ENCODE peak calls at places on chromosomes 16 and 17, in five cellular contexts. One of them, this sample, is unnamed.

GRCh38 chr17:61260061-61260797 is 139.4 kb upstream of the TBX2 start:
- DNase-seq in cardiac muscle cell: peak; percentile 55
- DNase-seq in fibroblast of lung: no peak
- DNase-seq in osteoblast: no peak
- DNase-seq in OCI-LY7: no peak
- DNase-seq in this sample: no peak

GRCh38 chr16:72371307-72372081 is 199.5 kb upstream of the PMFBP1 start:
- DNase-seq in cardiac muscle cell: peak; percentile 35
- DNase-seq in fibroblast of lung: peak; percentile 72
- DNase-seq in osteoblast: peak; percentile 30
- DNase-seq in OCI-LY7: no peak
- DNase-seq in this sample: no peak

GRCh38 chr16:11258553-11259287 is 2.7 kb upstream of the SOCS1 start:
- DNase-seq in cardiac muscle cell: no peak
- DNase-seq in fibroblast of lung: no peak
- DNase-seq in osteoblast: peak; percentile 62
- DNase-seq in OCI-LY7: peak; percentile 66
- DNase-seq in this sample: no peak

GRCh38 chr16:12462690-12463646 is 340.7 kb downstream of the CPPED1 start:
- DNase-seq in cardiac muscle cell: no peak
- DNase-seq in fibroblast of lung: peak; percentile 85
- DNase-seq in osteoblast: no peak
- DNase-seq in OCI-LY7: no peak
- DNase-seq in this sample: no peak

GRCh38 chr17:39772987-39773664 is 35.4 kb downstream of the GRB7 start:
- DNase-seq in cardiac muscle cell: no peak
- DNase-seq in fibroblast of lung: no peak
- DNase-seq in osteoblast: no peak
- DNase-seq in OCI-LY7: no peak
- DNase-seq in this sample: no peak

GRCh38 chr17:28145348-28145747 is 102.9 kb downstream of the NLK start:
- DNase-seq in cardiac muscle cell: no peak
- DNase-seq in fibroblast of lung: peak; percentile 61
- DNase-seq in osteoblast: peak; percentile 19
- DNase-seq in OCI-LY7: no peak
- DNase-seq in this sample: no peak

GRCh38 chr16:30786115-30786935 is 680 bp downstream of the ZNF629 start:
- DNase-seq in cardiac muscle cell: peak; percentile 70
- DNase-seq in fibroblast of lung: peak; percentile 60
- DNase-seq in osteoblast: peak; percentile 100
- DNase-seq in OCI-LY7: no peak
- DNase-seq in this sample: no peak

GRCh38 chr17:27494192-27495091 is 38.2 kb downstream of the KSR1 start:
- DNase-seq in cardiac muscle cell: peak; percentile 51
- DNase-seq in fibroblast of lung: peak; percentile 57
- DNase-seq in osteoblast: no peak
- DNase-seq in OCI-LY7: no peak
- DNase-seq in this sample: peak; percentile 91

GRCh38 chr17:42112552-42113176 is at the start of gene DHX58:
- DNase-seq in cardiac muscle cell: no peak
- DNase-seq in fibroblast of lung: peak; percentile 61
- DNase-seq in osteoblast: peak; percentile 99
- DNase-seq in OCI-LY7: peak; percentile 95
- DNase-seq in this sample: peak; percentile 39

GRCh38 chr16:29825145-29826044 is 5.1 kb downstream of the MVP start:
- DNase-seq in cardiac muscle cell: no peak
- DNase-seq in fibroblast of lung: peak; percentile 91
- DNase-seq in osteoblast: peak; percentile 94
- DNase-seq in OCI-LY7: no peak
- DNase-seq in this sample: no peak

DNA sequence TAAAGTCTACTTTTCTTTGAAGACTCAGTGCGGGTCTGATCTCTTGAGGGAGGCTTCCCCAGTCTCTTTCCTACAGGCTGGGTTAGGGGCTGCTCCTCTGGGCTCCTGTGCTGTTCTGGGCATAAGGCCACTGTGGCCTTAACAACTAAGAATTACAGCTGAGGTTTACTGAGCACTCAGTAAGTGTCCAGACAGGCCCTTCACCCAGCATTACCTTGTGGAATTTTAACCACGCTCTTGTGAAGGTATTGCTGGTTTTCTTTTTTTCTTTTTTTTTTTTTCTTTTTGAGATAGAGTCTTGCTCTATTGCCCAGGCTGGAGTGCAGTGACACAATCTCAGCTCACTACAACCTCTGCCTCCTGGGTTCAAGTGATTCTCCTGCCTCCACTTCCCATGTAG is 3.6 kb upstream of the CA4 start:
- DNase-seq in cardiac muscle cell: no peak
- DNase-seq in fibroblast of lung: no peak
- DNase-seq in osteoblast: no peak
- DNase-seq in OCI-LY7: no peak
- DNase-seq in this sample: no peak
- H3K4me1 ChIP-seq in cardiac muscle cell: peaks cover 5% of the 10 kb centered on the region
- H3K4me1 ChIP-seq in fibroblast of lung: peaks cover 8% of the 10 kb centered on the region
- H3K4me1 ChIP-seq in osteoblast: peaks cover 12% of the 10 kb centered on the region
- H3K4me1 ChIP-seq in OCI-LY7: peaks cover 22% of the 10 kb centered on the region
- H3K4me1 ChIP-seq in this sample: no peaks in the 10 kb centered on the region

GRCh38 chr16:50967827-50968612 is 183.1 kb downstream of the SALL1 start:
- DNase-seq in cardiac muscle cell: no peak
- DNase-seq in fibroblast of lung: no peak
- DNase-seq in osteoblast: no peak
- DNase-seq in OCI-LY7: no peak
- DNase-seq in this sample: no peak
- H3K27ac ChIP-seq in cardiac muscle cell: no peak overlapping the region
- H3K27ac ChIP-seq in fibroblast of lung: no peak overlapping the region
- H3K27ac ChIP-seq in osteoblast: no peak overlapping the region
- H3K27ac ChIP-seq in OCI-LY7: no peak overlapping the region
- H3K27ac ChIP-seq in this sample: no peak overlapping the region

GRCh38 chr16:51756447-51757123 is 605.5 kb upstream of the SALL1 start:
- DNase-seq in cardiac muscle cell: no peak
- DNase-seq in fibroblast of lung: no peak
- DNase-seq in osteoblast: no peak
- DNase-seq in OCI-LY7: no peak
- DNase-seq in this sample: no peak
- TF ChIP-seq CTCF in cardiac muscle cell: no peak
- TF ChIP-seq CTCF in fibroblast of lung: no peak
- TF ChIP-seq CTCF in osteoblast: no peak
- TF ChIP-seq CTCF in OCI-LY7: no peak
- TF ChIP-seq CTCF in this sample: no peak

GRCh38 chr17:8152981-8153549 is 861 bp upstream of the PER1 start:
- DNase-seq in cardiac muscle cell: no peak
- DNase-seq in fibroblast of lung: no peak
- DNase-seq in osteoblast: no peak
- DNase-seq in OCI-LY7: no peak
- DNase-seq in this sample: no peak

GRCh38 chr17:8153550-8153956 is 1.3 kb upstream of the PER1 start:
- DNase-seq in cardiac muscle cell: no peak
- DNase-seq in fibroblast of lung: peak; percentile 98
- DNase-seq in osteoblast: peak; percentile 98
- DNase-seq in OCI-LY7: no peak
- DNase-seq in this sample: peak; percentile 74

GRCh38 chr17:8151120-8151640 is 1.0 kb downstream of the PER1 start:
- DNase-seq in cardiac muscle cell: peak; percentile 94
- DNase-seq in fibroblast of lung: peak; percentile 90
- DNase-seq in osteoblast: peak; percentile 97
- DNase-seq in OCI-LY7: peak; percentile 89
- DNase-seq in this sample: peak; percentile 96

GRCh38 chr17:8151641-8152111 is 528 bp downstream of the PER1 start:
- DNase-seq in cardiac muscle cell: peak; percentile 56
- DNase-seq in fibroblast of lung: peak; percentile 76
- DNase-seq in osteoblast: peak; percentile 93
- DNase-seq in OCI-LY7: peak; percentile 41
- DNase-seq in this sample: peak; percentile 94

GRCh38 chr17:8152112-8152775 is at the start of gene PER1:
- DNase-seq in cardiac muscle cell: peak; percentile 96
- DNase-seq in fibroblast of lung: peak; percentile 91
- DNase-seq in osteoblast: peak; percentile 99
- DNase-seq in OCI-LY7: peak; percentile 89
- DNase-seq in this sample: peak; percentile 99
- H3K4me1 ChIP-seq in cardiac muscle cell: peaks cover 38% of the 10 kb centered on the region
- H3K4me1 ChIP-seq in fibroblast of lung: peaks cover 29% of the 10 kb centered on the region
- H3K4me1 ChIP-seq in osteoblast: peaks cover 53% of the 10 kb centered on the region
- H3K4me1 ChIP-seq in OCI-LY7: peaks cover 51% of the 10 kb centered on the region
- H3K4me1 ChIP-seq in this sample: peaks cover 15% of the 10 kb centered on the region